ENCODE peak calls at places on chromosomes 1 and 21, in five cellular contexts. V is prostate gland, X is breast epithelium, D is GM23338, R is suprapubic skin. U is an unnamed sample.

GRCh38 chr1:207672525-207673130 is 27.7 kb downstream of the CR1L start:
- DNase-seq in V (peak), X (no peak), D (peak), R (no peak), U (peak)

GRCh38 chr1:236168716-236169429 is 26.5 kb downstream of the GPR137B start:
- DNase-seq in V (no peak), X (peak), D (peak), R (peak), U (no peak)

GRCh38 chr1:187641463-187641862 is 812.7 kb downstream of the PLA2G4A start:
- DNase-seq in V (no peak), X (no peak), D (no peak), R (no peak), U (no peak)

GRCh38 chr21:27292851-27293638 is 326.2 kb upstream of the ADAMTS5 start:
- DNase-seq in V (no peak), X (no peak), D (no peak), R (no peak), U (no peak)

GRCh38 chr1:243500506-243500905 is 244.7 kb downstream of the SDCCAG8 start:
- DNase-seq in V (no peak), X (no peak), D (no peak), R (no peak), U (no peak)

GRCh38 chr1:235336903-235337302 is 8.5 kb downstream of the GGPS1 start:
- DNase-seq in V (no peak), X (no peak), D (no peak), R (no peak), U (no peak)

GRCh38 chr1:116771997-116772647 is 17.9 kb downstream of the CD2 start:
- DNase-seq in V (no peak), X (no peak), D (no peak), R (no peak), U (no peak)

GRCh38 chr1:222618880-222619321 is 1.0 kb downstream of the MIA3 start:
- DNase-seq in V (no peak), X (no peak), D (peak), R (no peak), U (peak)

GRCh38 chr1:221074325-221074724 is 195.1 kb downstream of the HLX start:
- DNase-seq in V (no peak), X (no peak), D (no peak), R (no peak), U (no peak)

GRCh38 chr1:244325056-244325764 is 126.5 kb downstream of the ADSS2 start:
- DNase-seq in V (no peak), X (peak), D (no peak), R (no peak), U (no peak)

GRCh38 chr1:24391882-24392603 is 21.5 kb downstream of the STPG1 start:
- DNase-seq in V (peak), X (peak), D (peak), R (peak), U (peak)

GRCh38 chr1:21691739-21692138 is 22.6 kb upstream of the RAP1GAP start:
- DNase-seq in V (no peak), X (no peak), D (no peak), R (no peak), U (no peak)

GRCh38 chr1:210726621-210727020 is 397.9 kb downstream of the HHAT start:
- DNase-seq in V (no peak), X (no peak), D (peak), R (no peak), U (no peak)

GRCh38 chr1:165597883-165598675 is 33.0 kb upstream of the MGST3 start:
- DNase-seq in V (peak), X (peak), D (peak), R (peak), U (peak)

GRCh38 chr1:201876148-201876547 is 12.6 kb upstream of the SHISA4 start:
- DNase-seq in V (no peak), X (no peak), D (no peak), R (no peak), U (no peak)

GRCh38 chr1:201881617-201882016 is 7.1 kb upstream of the SHISA4 start:
- DNase-seq in V (no peak), X (no peak), D (peak), R (no peak), U (no peak)

GRCh38 chr1:201880928-201881571 is 7.6 kb upstream of the SHISA4 start:
- DNase-seq in V (no peak), X (no peak), D (no peak), R (no peak), U (no peak)

GRCh38 chr1:201874672-201875071 is 14.0 kb upstream of the SHISA4 start:
- DNase-seq in V (no peak), X (no peak), D (no peak), R (no peak), U (no peak)

GRCh38 chr1:201877877-201878339 is 10.8 kb upstream of the SHISA4 start:
- DNase-seq in V (peak), X (peak), D (peak), R (no peak), U (no peak)
- TF ChIP-seq POLR2AphosphoS5 in V (peak), X (no peak), D (peak), R (no peak), U (no peak)

GRCh38 chr1:1959840-1960479 is 40.9 kb upstream of the TMEM52 start:
- DNase-seq in V (peak), X (peak), D (peak), R (peak), U (peak)
- TF ChIP-seq CTCF in V (peak), X (peak), D (peak), R (peak), U (peak)

GRCh38 chr1:63662056-63662836 is 69.0 kb downstream of the PGM1 start:
- DNase-seq in V (no peak), X (peak), D (no peak), R (peak), U (no peak)
- TF ChIP-seq POLR2AphosphoS5 in V (peak), X (no peak), D (no peak), R (no peak), U (no peak)

DNA sequence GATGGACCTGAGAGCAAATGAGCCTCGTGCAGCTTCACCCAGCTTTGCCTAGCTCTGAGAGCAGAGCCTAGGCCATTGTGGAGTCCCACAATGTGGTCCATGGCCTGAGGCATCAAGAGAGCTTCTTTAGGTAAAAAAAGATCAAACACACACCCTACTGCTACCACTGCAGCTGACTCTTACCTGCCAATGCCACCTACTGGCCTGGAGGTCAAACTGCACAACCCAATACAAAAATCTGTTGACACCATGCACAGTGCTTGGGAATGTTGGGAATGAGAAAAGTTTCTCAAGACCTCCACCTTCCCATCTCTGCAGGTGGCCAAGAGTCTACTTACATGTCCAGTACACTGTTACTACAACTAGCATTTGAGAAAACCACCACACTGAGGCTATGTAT is 60.6 kb downstream of the UCHL5 start:
- DNase-seq in V (no peak), X (no peak), D (peak), R (no peak), U (no peak)
- TF ChIP-seq CTCF in V (no peak), X (no peak), D (peak), R (no peak), U (no peak)